ENCODE peak calls at places on chromosomes 5 and 9, in nine cellular contexts. One of them, this sample, is unnamed.

GRCh38 chr9:9003184-9003583 is 1203.6 kb upstream of the DMAC1 start:
- DNase-seq in GM23338: peak
- DNase-seq in MM.1S: no peak
- DNase-seq in OCI-LY7: no peak
- DNase-seq in hepatocyte: peak
- DNase-seq in SK-N-SH: peak
- DNase-seq in neural progenitor cell: peak
- DNase-seq in HCT116: no peak
- DNase-seq in PC-3: no peak
- DNase-seq in this sample: no peak

GRCh38 chr9:94757158-94757557 is 30.7 kb downstream of the AOPEP start:
- DNase-seq in GM23338: no peak
- DNase-seq in OCI-LY7: no peak
- DNase-seq in PC-3: no peak
- DNase-seq in SK-N-SH: no peak
- DNase-seq in MM.1S: no peak
- DNase-seq in neural progenitor cell: no peak
- DNase-seq in hepatocyte: no peak
- DNase-seq in HCT116: no peak
- DNase-seq in this sample: peak

GRCh38 chr5:112795342-112795741 is 57.7 kb downstream of the APC start:
- DNase-seq in OCI-LY7: no peak
- DNase-seq in HCT116: no peak
- DNase-seq in GM23338: peak
- DNase-seq in MM.1S: no peak
- DNase-seq in neural progenitor cell: no peak
- DNase-seq in hepatocyte: no peak
- DNase-seq in PC-3: no peak
- DNase-seq in SK-N-SH: no peak
- DNase-seq in this sample: no peak

GRCh38 chr5:68315679-68316271 is 100.2 kb downstream of the PIK3R1 start:
- DNase-seq in hepatocyte: peak
- DNase-seq in MM.1S: peak
- DNase-seq in neural progenitor cell: no peak
- DNase-seq in GM23338: no peak
- DNase-seq in HCT116: no peak
- DNase-seq in OCI-LY7: no peak
- DNase-seq in SK-N-SH: no peak
- DNase-seq in PC-3: no peak
- DNase-seq in this sample: no peak

GRCh38 chr9:78668148-78668825 is 371.4 kb downstream of the PSAT1 start:
- DNase-seq in MM.1S: peak
- DNase-seq in GM23338: peak
- DNase-seq in OCI-LY7: no peak
- DNase-seq in PC-3: peak
- DNase-seq in SK-N-SH: no peak
- DNase-seq in hepatocyte: peak
- DNase-seq in HCT116: peak
- DNase-seq in neural progenitor cell: no peak
- DNase-seq in this sample: no peak

GRCh38 chr5:139638090-139638735 is 9.9 kb upstream of the CXXC5 start:
- DNase-seq in neural progenitor cell: peak
- DNase-seq in OCI-LY7: peak
- DNase-seq in HCT116: no peak
- DNase-seq in PC-3: peak
- DNase-seq in MM.1S: peak
- DNase-seq in hepatocyte: peak
- DNase-seq in SK-N-SH: peak
- DNase-seq in GM23338: peak
- DNase-seq in this sample: peak

GRCh38 chr5:112165897-112166737 is 253.0 kb downstream of the EPB41L4A start:
- DNase-seq in neural progenitor cell: no peak
- DNase-seq in hepatocyte: peak
- DNase-seq in MM.1S: no peak
- DNase-seq in SK-N-SH: no peak
- DNase-seq in HCT116: no peak
- DNase-seq in PC-3: no peak
- DNase-seq in GM23338: peak
- DNase-seq in OCI-LY7: no peak
- DNase-seq in this sample: no peak

GRCh38 chr9:38186372-38187115 is 117.5 kb upstream of the SHB start:
- DNase-seq in MM.1S: no peak
- DNase-seq in neural progenitor cell: no peak
- DNase-seq in HCT116: no peak
- DNase-seq in GM23338: no peak
- DNase-seq in hepatocyte: no peak
- DNase-seq in OCI-LY7: no peak
- DNase-seq in PC-3: peak
- DNase-seq in SK-N-SH: no peak
- DNase-seq in this sample: no peak

GRCh38 chr9:6877671-6878161 is 119.9 kb downstream of the KDM4C start:
- DNase-seq in SK-N-SH: no peak
- DNase-seq in PC-3: peak
- DNase-seq in neural progenitor cell: no peak
- DNase-seq in hepatocyte: no peak
- DNase-seq in GM23338: no peak
- DNase-seq in MM.1S: no peak
- DNase-seq in HCT116: no peak
- DNase-seq in OCI-LY7: no peak
- DNase-seq in this sample: peak

GRCh38 chr5:126864042-126864688 is 87.2 kb downstream of the LMNB1 start:
- DNase-seq in hepatocyte: no peak
- DNase-seq in PC-3: no peak
- DNase-seq in SK-N-SH: peak
- DNase-seq in OCI-LY7: no peak
- DNase-seq in GM23338: peak
- DNase-seq in MM.1S: no peak
- DNase-seq in HCT116: no peak
- DNase-seq in neural progenitor cell: no peak
- DNase-seq in this sample: no peak

GRCh38 chr9:78150983-78151356 is 84.9 kb upstream of the CEP78 start:
- DNase-seq in OCI-LY7: no peak
- DNase-seq in HCT116: no peak
- DNase-seq in GM23338: no peak
- DNase-seq in PC-3: no peak
- DNase-seq in SK-N-SH: no peak
- DNase-seq in MM.1S: no peak
- DNase-seq in neural progenitor cell: no peak
- DNase-seq in hepatocyte: no peak
- DNase-seq in this sample: no peak

GRCh38 chr9:88388886-88389617 is 808 bp downstream of the SPIN1 start:
- DNase-seq in neural progenitor cell: peak
- DNase-seq in hepatocyte: peak
- DNase-seq in HCT116: peak
- DNase-seq in SK-N-SH: peak
- DNase-seq in PC-3: peak
- DNase-seq in OCI-LY7: peak
- DNase-seq in GM23338: peak
- DNase-seq in MM.1S: peak
- DNase-seq in this sample: peak
- H2AFZ ChIP-seq in neural progenitor cell: no peak
- H2AFZ ChIP-seq in hepatocyte: peak
- H2AFZ ChIP-seq in HCT116: no peak
- H2AFZ ChIP-seq in SK-N-SH: peak
- H2AFZ ChIP-seq in PC-3: peak
- H2AFZ ChIP-seq in OCI-LY7: peak
- H2AFZ ChIP-seq in GM23338: no peak
- H2AFZ ChIP-seq in MM.1S: peak
- H2AFZ ChIP-seq in this sample: peak

GRCh38 chr9:122506964-122507363 is 3.6 kb upstream of the OR1J2 start:
- DNase-seq in hepatocyte: no peak
- DNase-seq in neural progenitor cell: no peak
- DNase-seq in OCI-LY7: no peak
- DNase-seq in HCT116: no peak
- DNase-seq in SK-N-SH: no peak
- DNase-seq in GM23338: no peak
- DNase-seq in MM.1S: no peak
- DNase-seq in PC-3: no peak
- DNase-seq in this sample: no peak
- TF ChIP-seq EZH2phosphoT487 in hepatocyte: no peak
- TF ChIP-seq EZH2phosphoT487 in neural progenitor cell: no peak
- TF ChIP-seq EZH2phosphoT487 in OCI-LY7: no peak
- TF ChIP-seq EZH2phosphoT487 in HCT116: no peak
- TF ChIP-seq EZH2phosphoT487 in SK-N-SH: no peak
- TF ChIP-seq EZH2phosphoT487 in GM23338: no peak
- TF ChIP-seq EZH2phosphoT487 in MM.1S: no peak
- TF ChIP-seq EZH2phosphoT487 in PC-3: no peak
- TF ChIP-seq EZH2phosphoT487 in this sample: no peak

GRCh38 chr5:179296150-179296821 is 49.0 kb downstream of the ADAMTS2 start:
- DNase-seq in MM.1S: no peak
- DNase-seq in GM23338: no peak
- DNase-seq in HCT116: no peak
- DNase-seq in SK-N-SH: no peak
- DNase-seq in neural progenitor cell: no peak
- DNase-seq in PC-3: no peak
- DNase-seq in hepatocyte: no peak
- DNase-seq in OCI-LY7: no peak
- DNase-seq in this sample: no peak

GRCh38 chr5:179297026-179297425 is 48.2 kb downstream of the ADAMTS2 start:
- DNase-seq in PC-3: no peak
- DNase-seq in GM23338: no peak
- DNase-seq in SK-N-SH: no peak
- DNase-seq in MM.1S: no peak
- DNase-seq in HCT116: no peak
- DNase-seq in OCI-LY7: no peak
- DNase-seq in neural progenitor cell: no peak
- DNase-seq in hepatocyte: no peak
- DNase-seq in this sample: no peak

GRCh38 chr5:179294891-179295777 is 50.1 kb downstream of the ADAMTS2 start:
- DNase-seq in OCI-LY7: no peak
- DNase-seq in SK-N-SH: peak
- DNase-seq in HCT116: no peak
- DNase-seq in neural progenitor cell: no peak
- DNase-seq in MM.1S: no peak
- DNase-seq in hepatocyte: no peak
- DNase-seq in PC-3: no peak
- DNase-seq in GM23338: no peak
- DNase-seq in this sample: peak

GRCh38 chr5:179294131-179294780 is 51.0 kb downstream of the ADAMTS2 start:
- DNase-seq in GM23338: no peak
- DNase-seq in OCI-LY7: no peak
- DNase-seq in PC-3: no peak
- DNase-seq in SK-N-SH: no peak
- DNase-seq in hepatocyte: no peak
- DNase-seq in HCT116: no peak
- DNase-seq in MM.1S: no peak
- DNase-seq in neural progenitor cell: no peak
- DNase-seq in this sample: peak

DNA sequence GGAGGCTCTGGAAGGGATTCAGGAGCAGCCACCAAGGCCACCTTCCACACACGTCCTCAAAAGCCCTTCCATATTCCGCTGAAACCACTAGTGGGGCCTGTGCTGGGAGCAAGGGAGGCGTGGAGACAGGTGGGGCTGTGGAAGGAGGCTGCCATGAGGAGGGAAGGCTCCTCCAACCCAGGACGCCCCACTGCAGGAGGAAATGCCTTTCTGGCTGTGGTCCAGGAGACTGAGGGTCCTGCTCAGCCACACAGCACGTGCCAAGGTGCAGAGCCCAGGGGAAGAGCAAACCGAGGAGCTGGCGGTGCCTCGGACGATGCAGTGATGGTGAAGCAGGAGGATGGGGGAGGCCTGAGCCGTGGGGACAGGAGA is 49.5 kb downstream of the ADAMTS2 start:
- DNase-seq in GM23338: no peak
- DNase-seq in hepatocyte: no peak
- DNase-seq in SK-N-SH: no peak
- DNase-seq in OCI-LY7: no peak
- DNase-seq in neural progenitor cell: no peak
- DNase-seq in MM.1S: no peak
- DNase-seq in PC-3: no peak
- DNase-seq in HCT116: no peak
- DNase-seq in this sample: no peak
- H2AFZ ChIP-seq in GM23338: no peak
- H2AFZ ChIP-seq in hepatocyte: no peak
- H2AFZ ChIP-seq in SK-N-SH: no peak
- H2AFZ ChIP-seq in OCI-LY7: no peak
- H2AFZ ChIP-seq in neural progenitor cell: no peak
- H2AFZ ChIP-seq in MM.1S: no peak
- H2AFZ ChIP-seq in PC-3: no peak
- H2AFZ ChIP-seq in HCT116: no peak
- H2AFZ ChIP-seq in this sample: no peak

GRCh38 chr5:2916076-2916682 is 164.7 kb upstream of the IRX2 start:
- DNase-seq in GM23338: no peak
- DNase-seq in MM.1S: no peak
- DNase-seq in PC-3: no peak
- DNase-seq in neural progenitor cell: no peak
- DNase-seq in hepatocyte: no peak
- DNase-seq in SK-N-SH: no peak
- DNase-seq in HCT116: no peak
- DNase-seq in OCI-LY7: no peak
- DNase-seq in this sample: no peak

GRCh38 chr5:2914991-2915484 is 163.6 kb upstream of the IRX2 start:
- DNase-seq in HCT116: no peak
- DNase-seq in hepatocyte: no peak
- DNase-seq in PC-3: no peak
- DNase-seq in MM.1S: no peak
- DNase-seq in SK-N-SH: no peak
- DNase-seq in OCI-LY7: no peak
- DNase-seq in GM23338: peak
- DNase-seq in neural progenitor cell: peak
- DNase-seq in this sample: no peak

GRCh38 chr5:2913306-2913705 is 161.8 kb upstream of the IRX2 start:
- DNase-seq in neural progenitor cell: no peak
- DNase-seq in hepatocyte: no peak
- DNase-seq in GM23338: no peak
- DNase-seq in MM.1S: no peak
- DNase-seq in PC-3: no peak
- DNase-seq in SK-N-SH: no peak
- DNase-seq in OCI-LY7: no peak
- DNase-seq in HCT116: no peak
- DNase-seq in this sample: no peak

GRCh38 chr5:2912741-2913140 is 161.3 kb upstream of the IRX2 start:
- DNase-seq in hepatocyte: no peak
- DNase-seq in neural progenitor cell: no peak
- DNase-seq in HCT116: no peak
- DNase-seq in SK-N-SH: no peak
- DNase-seq in GM23338: no peak
- DNase-seq in PC-3: no peak
- DNase-seq in MM.1S: no peak
- DNase-seq in OCI-LY7: no peak
- DNase-seq in this sample: no peak

DNA sequence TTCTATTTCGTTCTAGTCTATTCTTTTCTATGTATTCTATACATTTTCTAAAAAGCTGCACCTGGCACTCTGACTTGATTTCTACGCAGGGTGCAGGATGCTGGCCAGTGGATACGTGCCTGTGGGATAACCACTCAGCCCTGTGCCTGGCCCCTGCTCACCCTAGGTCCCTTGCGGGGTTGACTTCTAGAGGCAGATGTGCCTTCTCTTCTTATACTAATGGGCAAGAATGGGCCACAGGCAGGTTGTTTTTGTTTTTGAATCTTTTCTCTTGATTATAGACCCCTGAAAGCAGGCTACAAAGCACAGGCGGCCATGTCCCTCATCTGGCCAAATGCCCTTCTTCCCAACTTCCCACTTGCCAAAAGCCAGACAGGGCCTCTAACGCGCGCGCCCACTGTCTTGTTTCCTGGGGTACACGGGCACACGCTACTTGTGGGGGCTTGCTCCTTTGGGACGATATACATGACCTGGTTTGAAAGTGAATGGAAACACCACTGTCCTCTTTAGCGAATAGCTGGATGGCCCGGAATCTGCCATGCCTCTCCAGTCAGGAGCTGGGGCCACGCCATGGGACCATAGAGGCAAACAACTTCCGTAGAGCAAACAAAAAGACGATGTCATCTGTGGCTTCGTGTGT is 162.7 kb upstream of the IRX2 start:
- DNase-seq in HCT116: no peak
- DNase-seq in GM23338: peak
- DNase-seq in MM.1S: no peak
- DNase-seq in hepatocyte: no peak
- DNase-seq in PC-3: no peak
- DNase-seq in SK-N-SH: no peak
- DNase-seq in neural progenitor cell: no peak
- DNase-seq in OCI-LY7: no peak
- DNase-seq in this sample: no peak
- TF ChIP-seq EZH2phosphoT487 in HCT116: no peak
- TF ChIP-seq EZH2phosphoT487 in GM23338: no peak
- TF ChIP-seq EZH2phosphoT487 in MM.1S: no peak
- TF ChIP-seq EZH2phosphoT487 in hepatocyte: no peak
- TF ChIP-seq EZH2phosphoT487 in PC-3: no peak
- TF ChIP-seq EZH2phosphoT487 in SK-N-SH: no peak
- TF ChIP-seq EZH2phosphoT487 in neural progenitor cell: no peak
- TF ChIP-seq EZH2phosphoT487 in OCI-LY7: no peak
- TF ChIP-seq EZH2phosphoT487 in this sample: no peak

This sample was measured in GM23248.